ENCODE peak calls at places on chromosomes 5 and 9, in eight cellular contexts. R, N, Y, T, I, V, Z and D are unnamed samples.

GRCh38 chr5:179154346-179154990 is 94.3 kb downstream of the ZNF354C start:
- DNase-seq in R (no peak), N (no peak), Y (no peak), T (no peak), I (no peak), V (no peak), Z (peak; percentile 30), D (no peak)

GRCh38 chr5:150138551-150139265 is 16.9 kb downstream of the PDGFRB start:
- DNase-seq in R (peak; percentile 56), N (no peak), Y (peak; percentile 67), T (peak; percentile 69), I (peak; percentile 45), V (peak; percentile 21), Z (peak; percentile 87), D (peak; percentile 72)

GRCh38 chr5:170639221-170639925 is 135.6 kb downstream of the KCNIP1 start:
- DNase-seq in R (no peak), N (no peak), Y (no peak), T (no peak), I (no peak), V (no peak), Z (peak; percentile 5), D (no peak)

GRCh38 chr9:104313396-104314110 is 190.5 kb upstream of the OR13F1 start:
- DNase-seq in R (no peak), N (no peak), Y (no peak), T (no peak), I (no peak), V (no peak), Z (no peak), D (no peak)

GRCh38 chr5:74418709-74419108 is 221.8 kb downstream of the ENC1 start:
- DNase-seq in R (no peak), N (no peak), Y (no peak), T (peak; percentile 23), I (no peak), V (no peak), Z (no peak), D (no peak)

GRCh38 chr9:94772654-94773303 is 46.3 kb downstream of the AOPEP start:
- DNase-seq in R (no peak), N (no peak), Y (no peak), T (no peak), I (no peak), V (no peak), Z (no peak), D (no peak)

GRCh38 chr5:111530298-111530740 is 18.0 kb upstream of the STARD4 start:
- DNase-seq in R (peak; percentile 69), N (no peak), Y (peak; percentile 37), T (no peak), I (peak; percentile 57), V (peak; percentile 13), Z (peak; percentile 80), D (peak; percentile 60)

GRCh38 chr9:70297141-70297540 is 38.4 kb downstream of the SMC5 start:
- DNase-seq in R (no peak), N (no peak), Y (no peak), T (no peak), I (no peak), V (no peak), Z (no peak), D (no peak)

GRCh38 chr9:115364991-115365390 is 247.0 kb upstream of the TNC start:
- DNase-seq in R (no peak), N (no peak), Y (no peak), T (no peak), I (no peak), V (no peak), Z (no peak), D (no peak)

GRCh38 chr5:149422429-149423286 is 43.6 kb upstream of the IL17B start:
- DNase-seq in R (peak; percentile 81), N (no peak), Y (no peak), T (peak; percentile 95), I (peak; percentile 57), V (peak; percentile 16), Z (no peak), D (peak; percentile 89)

GRCh38 chr9:106284300-106284699 is 578.7 kb upstream of the ZNF462 start:
- DNase-seq in R (no peak), N (no peak), Y (no peak), T (peak; percentile 25), I (no peak), V (no peak), Z (no peak), D (peak; percentile 32)
- H3K4me1 ChIP-seq in R (peaks cover 17% of the 10 kb centered on the region), N (no peaks in the 10 kb centered on the region), Y (peaks cover 11% of the 10 kb centered on the region), T (peaks cover 12% of the 10 kb centered on the region), I (peaks cover 7% of the 10 kb centered on the region), V (no peaks in the 10 kb centered on the region), Z (no peaks in the 10 kb centered on the region), D (peaks cover 22% of the 10 kb centered on the region)

GRCh38 chr5:10427978-10428377 is 13.7 kb upstream of the ROPN1L start:
- DNase-seq in R (no peak), N (no peak), Y (no peak), T (no peak), I (no peak), V (no peak), Z (no peak), D (no peak)
- H3K36me3 ChIP-seq in R (peaks cover 94% of the 10 kb centered on the region), N (peaks cover 30% of the 10 kb centered on the region), Y (peaks cover 100% of the 10 kb centered on the region), T (peaks cover 61% of the 10 kb centered on the region), I (peaks cover 22% of the 10 kb centered on the region), V (peaks cover 8% of the 10 kb centered on the region), Z (peaks cover 91% of the 10 kb centered on the region), D (no peaks in the 10 kb centered on the region)

GRCh38 chr5:99911971-99912370 is 623.2 kb upstream of the FAM174A start:
- DNase-seq in R (no peak), N (no peak), Y (no peak), T (no peak), I (no peak), V (no peak), Z (no peak), D (no peak)
- TF ChIP-seq CTCF in R (no peak), N (no peak), Y (no peak), T (no peak), I (no peak), V (no peak), Z (no peak), D (no peak)

GRCh38 chr5:5666389-5666788 is 243.9 kb downstream of the ICE1 start:
- DNase-seq in R (no peak), N (no peak), Y (no peak), T (no peak), I (no peak), V (no peak), Z (no peak), D (no peak)
- H3K4me1 ChIP-seq in R (no peaks in the 10 kb centered on the region), N (no peaks in the 10 kb centered on the region), Y (no peaks in the 10 kb centered on the region), T (no peaks in the 10 kb centered on the region), I (peaks cover 1% of the 10 kb centered on the region), V (no peaks in the 10 kb centered on the region), Z (no peaks in the 10 kb centered on the region), D (no peaks in the 10 kb centered on the region)